ENCODE peak calls at places on chromosomes 16 and 17, in four cellular contexts. One of them, this sample, is unnamed.

GRCh38 chr16:78072275-78072674 is 27.2 kb upstream of the WWOX start:
- DNase-seq in stimulated activated CD4-positive, alpha-beta T cell treated with anti-CD3 and anti-CD28 coated beads, Interleukin-2, amount 100 ng/mL, for 48 hours: no peak
- DNase-seq in Caki2: no peak
- DNase-seq in CD4-positive, CD25-positive, alpha-beta regulatory T cell: no peak
- DNase-seq in this sample: no peak

GRCh38 chr17:29443041-29443440 is 52.9 kb downstream of the TAOK1 start:
- DNase-seq in stimulated activated CD4-positive, alpha-beta T cell treated with anti-CD3 and anti-CD28 coated beads, Interleukin-2, amount 100 ng/mL, for 48 hours: no peak
- DNase-seq in Caki2: no peak
- DNase-seq in CD4-positive, CD25-positive, alpha-beta regulatory T cell: no peak
- DNase-seq in this sample: no peak

GRCh38 chr17:80413771-80414507 is 1.0 kb upstream of the ENDOV start:
- DNase-seq in stimulated activated CD4-positive, alpha-beta T cell treated with anti-CD3 and anti-CD28 coated beads, Interleukin-2, amount 100 ng/mL, for 48 hours: no peak
- DNase-seq in Caki2: no peak
- DNase-seq in CD4-positive, CD25-positive, alpha-beta regulatory T cell: no peak
- DNase-seq in this sample: no peak

GRCh38 chr17:29145289-29146058 is 34.7 kb downstream of the MYO18A start:
- DNase-seq in stimulated activated CD4-positive, alpha-beta T cell treated with anti-CD3 and anti-CD28 coated beads, Interleukin-2, amount 100 ng/mL, for 48 hours: peak
- DNase-seq in Caki2: peak
- DNase-seq in CD4-positive, CD25-positive, alpha-beta regulatory T cell: peak
- DNase-seq in this sample: no peak

GRCh38 chr16:65285128-65286120 is 163.6 kb upstream of the CDH11 start:
- DNase-seq in stimulated activated CD4-positive, alpha-beta T cell treated with anti-CD3 and anti-CD28 coated beads, Interleukin-2, amount 100 ng/mL, for 48 hours: no peak
- DNase-seq in Caki2: no peak
- DNase-seq in CD4-positive, CD25-positive, alpha-beta regulatory T cell: no peak
- DNase-seq in this sample: no peak

GRCh38 chr16:87169509-87169985 is 147.6 kb downstream of the C16orf95 start:
- DNase-seq in stimulated activated CD4-positive, alpha-beta T cell treated with anti-CD3 and anti-CD28 coated beads, Interleukin-2, amount 100 ng/mL, for 48 hours: no peak
- DNase-seq in Caki2: no peak
- DNase-seq in CD4-positive, CD25-positive, alpha-beta regulatory T cell: no peak
- DNase-seq in this sample: no peak

GRCh38 chr17:76530489-76530814 is 7.1 kb downstream of the CYGB start:
- DNase-seq in stimulated activated CD4-positive, alpha-beta T cell treated with anti-CD3 and anti-CD28 coated beads, Interleukin-2, amount 100 ng/mL, for 48 hours: no peak
- DNase-seq in Caki2: no peak
- DNase-seq in CD4-positive, CD25-positive, alpha-beta regulatory T cell: no peak
- DNase-seq in this sample: no peak

GRCh38 chr17:4607773-4608187 is 23.5 kb downstream of the SMTNL2 start:
- DNase-seq in stimulated activated CD4-positive, alpha-beta T cell treated with anti-CD3 and anti-CD28 coated beads, Interleukin-2, amount 100 ng/mL, for 48 hours: no peak
- DNase-seq in Caki2: no peak
- DNase-seq in CD4-positive, CD25-positive, alpha-beta regulatory T cell: no peak
- DNase-seq in this sample: no peak

GRCh38 chr16:81505011-81505660 is 60.5 kb downstream of the CMIP start:
- DNase-seq in stimulated activated CD4-positive, alpha-beta T cell treated with anti-CD3 and anti-CD28 coated beads, Interleukin-2, amount 100 ng/mL, for 48 hours: no peak
- DNase-seq in Caki2: peak
- DNase-seq in CD4-positive, CD25-positive, alpha-beta regulatory T cell: no peak
- DNase-seq in this sample: no peak

GRCh38 chr17:7652659-7653343 is 2.1 kb downstream of the ATP1B2 start:
- DNase-seq in stimulated activated CD4-positive, alpha-beta T cell treated with anti-CD3 and anti-CD28 coated beads, Interleukin-2, amount 100 ng/mL, for 48 hours: no peak
- DNase-seq in Caki2: no peak
- DNase-seq in CD4-positive, CD25-positive, alpha-beta regulatory T cell: no peak
- DNase-seq in this sample: no peak

GRCh38 chr17:49209061-49209571 is 1.3 kb downstream of the GNGT2 start:
- DNase-seq in stimulated activated CD4-positive, alpha-beta T cell treated with anti-CD3 and anti-CD28 coated beads, Interleukin-2, amount 100 ng/mL, for 48 hours: no peak
- DNase-seq in Caki2: no peak
- DNase-seq in CD4-positive, CD25-positive, alpha-beta regulatory T cell: peak
- DNase-seq in this sample: no peak

GRCh38 chr17:74749262-74750038 is 1.0 kb downstream of the NHERF1 start:
- DNase-seq in stimulated activated CD4-positive, alpha-beta T cell treated with anti-CD3 and anti-CD28 coated beads, Interleukin-2, amount 100 ng/mL, for 48 hours: no peak
- DNase-seq in Caki2: no peak
- DNase-seq in CD4-positive, CD25-positive, alpha-beta regulatory T cell: peak
- DNase-seq in this sample: no peak

GRCh38 chr16:29849505-29849904 is 13.5 kb downstream of the CDIPT start:
- DNase-seq in stimulated activated CD4-positive, alpha-beta T cell treated with anti-CD3 and anti-CD28 coated beads, Interleukin-2, amount 100 ng/mL, for 48 hours: no peak
- DNase-seq in Caki2: peak
- DNase-seq in CD4-positive, CD25-positive, alpha-beta regulatory T cell: no peak
- DNase-seq in this sample: no peak

GRCh38 chr17:2087597-2088211 is 32.8 kb downstream of the HIC1 start:
- DNase-seq in stimulated activated CD4-positive, alpha-beta T cell treated with anti-CD3 and anti-CD28 coated beads, Interleukin-2, amount 100 ng/mL, for 48 hours: peak
- DNase-seq in Caki2: no peak
- DNase-seq in CD4-positive, CD25-positive, alpha-beta regulatory T cell: peak
- DNase-seq in this sample: no peak

GRCh38 chr16:57023541-57024249 is 34.3 kb downstream of the NLRC5 start:
- DNase-seq in stimulated activated CD4-positive, alpha-beta T cell treated with anti-CD3 and anti-CD28 coated beads, Interleukin-2, amount 100 ng/mL, for 48 hours: peak
- DNase-seq in Caki2: no peak
- DNase-seq in CD4-positive, CD25-positive, alpha-beta regulatory T cell: peak
- DNase-seq in this sample: no peak

GRCh38 chr17:72432881-72433280 is 312.1 kb downstream of the SOX9 start:
- DNase-seq in stimulated activated CD4-positive, alpha-beta T cell treated with anti-CD3 and anti-CD28 coated beads, Interleukin-2, amount 100 ng/mL, for 48 hours: no peak
- DNase-seq in Caki2: no peak
- DNase-seq in CD4-positive, CD25-positive, alpha-beta regulatory T cell: no peak
- DNase-seq in this sample: no peak

GRCh38 chr17:75864448-75864871 is 9.3 kb upstream of the WBP2 start:
- DNase-seq in stimulated activated CD4-positive, alpha-beta T cell treated with anti-CD3 and anti-CD28 coated beads, Interleukin-2, amount 100 ng/mL, for 48 hours: no peak
- DNase-seq in Caki2: no peak
- DNase-seq in CD4-positive, CD25-positive, alpha-beta regulatory T cell: peak
- DNase-seq in this sample: no peak

GRCh38 chr16:80718480-80719220 is 85.7 kb downstream of the CDYL2 start:
- DNase-seq in stimulated activated CD4-positive, alpha-beta T cell treated with anti-CD3 and anti-CD28 coated beads, Interleukin-2, amount 100 ng/mL, for 48 hours: no peak
- DNase-seq in Caki2: no peak
- DNase-seq in CD4-positive, CD25-positive, alpha-beta regulatory T cell: no peak
- DNase-seq in this sample: no peak

GRCh38 chr17:31389673-31390381 is 1.6 kb upstream of the RAB11FIP4 start:
- DNase-seq in stimulated activated CD4-positive, alpha-beta T cell treated with anti-CD3 and anti-CD28 coated beads, Interleukin-2, amount 100 ng/mL, for 48 hours: no peak
- DNase-seq in Caki2: no peak
- DNase-seq in CD4-positive, CD25-positive, alpha-beta regulatory T cell: no peak
- DNase-seq in this sample: no peak

GRCh38 chr17:44995602-44996001 is 27.5 kb upstream of the C1QL1 start:
- DNase-seq in stimulated activated CD4-positive, alpha-beta T cell treated with anti-CD3 and anti-CD28 coated beads, Interleukin-2, amount 100 ng/mL, for 48 hours: no peak
- DNase-seq in Caki2: no peak
- DNase-seq in CD4-positive, CD25-positive, alpha-beta regulatory T cell: no peak
- DNase-seq in this sample: no peak

GRCh38 chr17:78677303-78678219 is 100.4 kb upstream of the DNAH17 start:
- DNase-seq in stimulated activated CD4-positive, alpha-beta T cell treated with anti-CD3 and anti-CD28 coated beads, Interleukin-2, amount 100 ng/mL, for 48 hours: no peak
- DNase-seq in Caki2: peak
- DNase-seq in CD4-positive, CD25-positive, alpha-beta regulatory T cell: no peak
- DNase-seq in this sample: no peak

GRCh38 chr17:34711646-34712045 is 132.3 kb downstream of the TMEM132E start:
- DNase-seq in stimulated activated CD4-positive, alpha-beta T cell treated with anti-CD3 and anti-CD28 coated beads, Interleukin-2, amount 100 ng/mL, for 48 hours: no peak
- DNase-seq in Caki2: no peak
- DNase-seq in CD4-positive, CD25-positive, alpha-beta regulatory T cell: no peak
- DNase-seq in this sample: no peak

GRCh38 chr17:14268264-14268663 is 31.6 kb upstream of the CDRT15 start:
- DNase-seq in stimulated activated CD4-positive, alpha-beta T cell treated with anti-CD3 and anti-CD28 coated beads, Interleukin-2, amount 100 ng/mL, for 48 hours: no peak
- DNase-seq in Caki2: no peak
- DNase-seq in CD4-positive, CD25-positive, alpha-beta regulatory T cell: peak
- DNase-seq in this sample: no peak

GRCh38 chr17:82315703-82316358 is 1.6 kb downstream of the CD7 start:
- DNase-seq in stimulated activated CD4-positive, alpha-beta T cell treated with anti-CD3 and anti-CD28 coated beads, Interleukin-2, amount 100 ng/mL, for 48 hours: no peak
- DNase-seq in Caki2: no peak
- DNase-seq in CD4-positive, CD25-positive, alpha-beta regulatory T cell: peak
- DNase-seq in this sample: no peak

GRCh38 chr17:83183951-83184506 is 104.6 kb downstream of the METRNL start:
- DNase-seq in stimulated activated CD4-positive, alpha-beta T cell treated with anti-CD3 and anti-CD28 coated beads, Interleukin-2, amount 100 ng/mL, for 48 hours: no peak
- DNase-seq in Caki2: no peak
- DNase-seq in CD4-positive, CD25-positive, alpha-beta regulatory T cell: no peak
- DNase-seq in this sample: no peak

GRCh38 chr16:24957887-24958286 is 57.3 kb downstream of the ARHGAP17 start:
- DNase-seq in stimulated activated CD4-positive, alpha-beta T cell treated with anti-CD3 and anti-CD28 coated beads, Interleukin-2, amount 100 ng/mL, for 48 hours: no peak
- DNase-seq in Caki2: no peak
- DNase-seq in CD4-positive, CD25-positive, alpha-beta regulatory T cell: no peak
- DNase-seq in this sample: no peak

GRCh38 chr17:28020515-28020914 is 22.0 kb upstream of the NLK start:
- DNase-seq in stimulated activated CD4-positive, alpha-beta T cell treated with anti-CD3 and anti-CD28 coated beads, Interleukin-2, amount 100 ng/mL, for 48 hours: no peak
- DNase-seq in Caki2: no peak
- DNase-seq in CD4-positive, CD25-positive, alpha-beta regulatory T cell: no peak
- DNase-seq in this sample: no peak

GRCh38 chr17:81192386-81193050 is 26.5 kb upstream of the AATK start:
- DNase-seq in stimulated activated CD4-positive, alpha-beta T cell treated with anti-CD3 and anti-CD28 coated beads, Interleukin-2, amount 100 ng/mL, for 48 hours: no peak
- DNase-seq in Caki2: no peak
- DNase-seq in CD4-positive, CD25-positive, alpha-beta regulatory T cell: no peak
- DNase-seq in this sample: no peak